ENCODE peak calls at places on chromosomes 11 and 22, in nine cellular contexts. One of them, this sample, is unnamed.

GRCh38 chr11:110077866-110078325 is 15.3 kb upstream of the ZC3H12C start:
- DNase-seq in GM20000: peak
- DNase-seq in GM12878: peak
- DNase-seq in activated CD4-positive, alpha-beta T cell treated with anti-CD3 and anti-CD28 coated beads, Interleukin-2, amount 50 U/mL, for 48 hours: peak
- DNase-seq in iris pigment epithelial cell: peak
- DNase-seq in CD14-positive monocyte: no peak
- DNase-seq in stimulated activated CD8-positive, alpha-beta memory T cell treated with anti-CD3 and anti-CD28 coated beads, Interleukin-15, amount 100 ng/mL, for 1 hour: no peak
- DNase-seq in frontal cortex: no peak
- DNase-seq in activated naive CD8-positive, alpha-beta T cell treated with anti-CD3 and anti-CD28 coated beads, Interleukin-2, amount 50 U/mL, for 24 hours: peak
- DNase-seq in this sample: peak

GRCh38 chr11:11748706-11749365 is 92.9 kb upstream of the USP47 start:
- DNase-seq in iris pigment epithelial cell: peak
- DNase-seq in CD14-positive monocyte: no peak
- DNase-seq in activated CD4-positive, alpha-beta T cell treated with anti-CD3 and anti-CD28 coated beads, Interleukin-2, amount 50 U/mL, for 48 hours: no peak
- DNase-seq in stimulated activated CD8-positive, alpha-beta memory T cell treated with anti-CD3 and anti-CD28 coated beads, Interleukin-15, amount 100 ng/mL, for 1 hour: no peak
- DNase-seq in frontal cortex: no peak
- DNase-seq in activated naive CD8-positive, alpha-beta T cell treated with anti-CD3 and anti-CD28 coated beads, Interleukin-2, amount 50 U/mL, for 24 hours: no peak
- DNase-seq in GM20000: no peak
- DNase-seq in GM12878: no peak
- DNase-seq in this sample: peak

GRCh38 chr22:50220603-50221409 is 20.0 kb downstream of the SELENOO start:
- DNase-seq in GM20000: no peak
- DNase-seq in activated naive CD8-positive, alpha-beta T cell treated with anti-CD3 and anti-CD28 coated beads, Interleukin-2, amount 50 U/mL, for 24 hours: no peak
- DNase-seq in stimulated activated CD8-positive, alpha-beta memory T cell treated with anti-CD3 and anti-CD28 coated beads, Interleukin-15, amount 100 ng/mL, for 1 hour: no peak
- DNase-seq in iris pigment epithelial cell: no peak
- DNase-seq in frontal cortex: no peak
- DNase-seq in CD14-positive monocyte: no peak
- DNase-seq in GM12878: no peak
- DNase-seq in activated CD4-positive, alpha-beta T cell treated with anti-CD3 and anti-CD28 coated beads, Interleukin-2, amount 50 U/mL, for 48 hours: no peak
- DNase-seq in this sample: no peak

GRCh38 chr11:73315288-73316020 is 7.4 kb downstream of the ARHGEF17 start:
- DNase-seq in frontal cortex: no peak
- DNase-seq in GM20000: no peak
- DNase-seq in activated CD4-positive, alpha-beta T cell treated with anti-CD3 and anti-CD28 coated beads, Interleukin-2, amount 50 U/mL, for 48 hours: no peak
- DNase-seq in iris pigment epithelial cell: no peak
- DNase-seq in activated naive CD8-positive, alpha-beta T cell treated with anti-CD3 and anti-CD28 coated beads, Interleukin-2, amount 50 U/mL, for 24 hours: no peak
- DNase-seq in stimulated activated CD8-positive, alpha-beta memory T cell treated with anti-CD3 and anti-CD28 coated beads, Interleukin-15, amount 100 ng/mL, for 1 hour: no peak
- DNase-seq in GM12878: no peak
- DNase-seq in CD14-positive monocyte: no peak
- DNase-seq in this sample: no peak

GRCh38 chr11:119798656-119799055 is 69.7 kb upstream of the NECTIN1 start:
- DNase-seq in GM12878: no peak
- DNase-seq in stimulated activated CD8-positive, alpha-beta memory T cell treated with anti-CD3 and anti-CD28 coated beads, Interleukin-15, amount 100 ng/mL, for 1 hour: no peak
- DNase-seq in activated naive CD8-positive, alpha-beta T cell treated with anti-CD3 and anti-CD28 coated beads, Interleukin-2, amount 50 U/mL, for 24 hours: no peak
- DNase-seq in CD14-positive monocyte: no peak
- DNase-seq in frontal cortex: no peak
- DNase-seq in activated CD4-positive, alpha-beta T cell treated with anti-CD3 and anti-CD28 coated beads, Interleukin-2, amount 50 U/mL, for 48 hours: no peak
- DNase-seq in GM20000: no peak
- DNase-seq in iris pigment epithelial cell: no peak
- DNase-seq in this sample: no peak

GRCh38 chr11:57668467-57668890 is 565 bp downstream of the ZDHHC5 start:
- DNase-seq in iris pigment epithelial cell: no peak
- DNase-seq in stimulated activated CD8-positive, alpha-beta memory T cell treated with anti-CD3 and anti-CD28 coated beads, Interleukin-15, amount 100 ng/mL, for 1 hour: no peak
- DNase-seq in activated naive CD8-positive, alpha-beta T cell treated with anti-CD3 and anti-CD28 coated beads, Interleukin-2, amount 50 U/mL, for 24 hours: peak
- DNase-seq in frontal cortex: no peak
- DNase-seq in activated CD4-positive, alpha-beta T cell treated with anti-CD3 and anti-CD28 coated beads, Interleukin-2, amount 50 U/mL, for 48 hours: no peak
- DNase-seq in GM20000: no peak
- DNase-seq in GM12878: no peak
- DNase-seq in CD14-positive monocyte: no peak
- DNase-seq in this sample: peak

GRCh38 chr11:2194877-2195755 is 23.5 kb upstream of the TH start:
- DNase-seq in GM20000: peak
- DNase-seq in frontal cortex: no peak
- DNase-seq in CD14-positive monocyte: no peak
- DNase-seq in activated naive CD8-positive, alpha-beta T cell treated with anti-CD3 and anti-CD28 coated beads, Interleukin-2, amount 50 U/mL, for 24 hours: peak
- DNase-seq in activated CD4-positive, alpha-beta T cell treated with anti-CD3 and anti-CD28 coated beads, Interleukin-2, amount 50 U/mL, for 48 hours: peak
- DNase-seq in iris pigment epithelial cell: peak
- DNase-seq in GM12878: no peak
- DNase-seq in stimulated activated CD8-positive, alpha-beta memory T cell treated with anti-CD3 and anti-CD28 coated beads, Interleukin-15, amount 100 ng/mL, for 1 hour: peak
- DNase-seq in this sample: peak

GRCh38 chr11:103587951-103588788 is 448.3 kb upstream of the DDI1 start:
- DNase-seq in iris pigment epithelial cell: peak
- DNase-seq in GM12878: no peak
- DNase-seq in stimulated activated CD8-positive, alpha-beta memory T cell treated with anti-CD3 and anti-CD28 coated beads, Interleukin-15, amount 100 ng/mL, for 1 hour: no peak
- DNase-seq in activated CD4-positive, alpha-beta T cell treated with anti-CD3 and anti-CD28 coated beads, Interleukin-2, amount 50 U/mL, for 48 hours: no peak
- DNase-seq in GM20000: no peak
- DNase-seq in CD14-positive monocyte: no peak
- DNase-seq in frontal cortex: no peak
- DNase-seq in activated naive CD8-positive, alpha-beta T cell treated with anti-CD3 and anti-CD28 coated beads, Interleukin-2, amount 50 U/mL, for 24 hours: no peak
- DNase-seq in this sample: peak

GRCh38 chr11:8671242-8671641 is 11.2 kb downstream of the TRIM66 start:
- DNase-seq in CD14-positive monocyte: no peak
- DNase-seq in stimulated activated CD8-positive, alpha-beta memory T cell treated with anti-CD3 and anti-CD28 coated beads, Interleukin-15, amount 100 ng/mL, for 1 hour: no peak
- DNase-seq in GM20000: no peak
- DNase-seq in activated CD4-positive, alpha-beta T cell treated with anti-CD3 and anti-CD28 coated beads, Interleukin-2, amount 50 U/mL, for 48 hours: no peak
- DNase-seq in GM12878: no peak
- DNase-seq in iris pigment epithelial cell: peak
- DNase-seq in activated naive CD8-positive, alpha-beta T cell treated with anti-CD3 and anti-CD28 coated beads, Interleukin-2, amount 50 U/mL, for 24 hours: no peak
- DNase-seq in frontal cortex: peak
- DNase-seq in this sample: peak

GRCh38 chr11:6608726-6609501 is 3.1 kb downstream of the TAF10 start:
- DNase-seq in CD14-positive monocyte: no peak
- DNase-seq in activated naive CD8-positive, alpha-beta T cell treated with anti-CD3 and anti-CD28 coated beads, Interleukin-2, amount 50 U/mL, for 24 hours: no peak
- DNase-seq in activated CD4-positive, alpha-beta T cell treated with anti-CD3 and anti-CD28 coated beads, Interleukin-2, amount 50 U/mL, for 48 hours: no peak
- DNase-seq in frontal cortex: no peak
- DNase-seq in GM12878: no peak
- DNase-seq in iris pigment epithelial cell: no peak
- DNase-seq in GM20000: no peak
- DNase-seq in stimulated activated CD8-positive, alpha-beta memory T cell treated with anti-CD3 and anti-CD28 coated beads, Interleukin-15, amount 100 ng/mL, for 1 hour: no peak
- DNase-seq in this sample: no peak

GRCh38 chr11:108693852-108694251 is 29.0 kb downstream of the DDX10 start:
- DNase-seq in GM20000: no peak
- DNase-seq in activated CD4-positive, alpha-beta T cell treated with anti-CD3 and anti-CD28 coated beads, Interleukin-2, amount 50 U/mL, for 48 hours: no peak
- DNase-seq in iris pigment epithelial cell: peak
- DNase-seq in activated naive CD8-positive, alpha-beta T cell treated with anti-CD3 and anti-CD28 coated beads, Interleukin-2, amount 50 U/mL, for 24 hours: no peak
- DNase-seq in GM12878: no peak
- DNase-seq in CD14-positive monocyte: no peak
- DNase-seq in frontal cortex: no peak
- DNase-seq in stimulated activated CD8-positive, alpha-beta memory T cell treated with anti-CD3 and anti-CD28 coated beads, Interleukin-15, amount 100 ng/mL, for 1 hour: no peak
- DNase-seq in this sample: peak

GRCh38 chr11:102632026-102632425 is 6.9 kb upstream of the MMP20 start:
- DNase-seq in GM12878: no peak
- DNase-seq in iris pigment epithelial cell: no peak
- DNase-seq in activated naive CD8-positive, alpha-beta T cell treated with anti-CD3 and anti-CD28 coated beads, Interleukin-2, amount 50 U/mL, for 24 hours: no peak
- DNase-seq in frontal cortex: no peak
- DNase-seq in stimulated activated CD8-positive, alpha-beta memory T cell treated with anti-CD3 and anti-CD28 coated beads, Interleukin-15, amount 100 ng/mL, for 1 hour: no peak
- DNase-seq in CD14-positive monocyte: no peak
- DNase-seq in activated CD4-positive, alpha-beta T cell treated with anti-CD3 and anti-CD28 coated beads, Interleukin-2, amount 50 U/mL, for 48 hours: no peak
- DNase-seq in GM20000: no peak
- DNase-seq in this sample: no peak

GRCh38 chr11:75562048-75562835 is at the start of gene SERPINH1:
- DNase-seq in activated naive CD8-positive, alpha-beta T cell treated with anti-CD3 and anti-CD28 coated beads, Interleukin-2, amount 50 U/mL, for 24 hours: peak
- DNase-seq in iris pigment epithelial cell: peak
- DNase-seq in frontal cortex: peak
- DNase-seq in GM12878: peak
- DNase-seq in GM20000: peak
- DNase-seq in activated CD4-positive, alpha-beta T cell treated with anti-CD3 and anti-CD28 coated beads, Interleukin-2, amount 50 U/mL, for 48 hours: peak
- DNase-seq in stimulated activated CD8-positive, alpha-beta memory T cell treated with anti-CD3 and anti-CD28 coated beads, Interleukin-15, amount 100 ng/mL, for 1 hour: no peak
- DNase-seq in CD14-positive monocyte: peak
- DNase-seq in this sample: peak

GRCh38 chr11:74697722-74698121 is 33.5 kb downstream of the CHRDL2 start:
- DNase-seq in frontal cortex: no peak
- DNase-seq in activated naive CD8-positive, alpha-beta T cell treated with anti-CD3 and anti-CD28 coated beads, Interleukin-2, amount 50 U/mL, for 24 hours: no peak
- DNase-seq in CD14-positive monocyte: no peak
- DNase-seq in GM20000: no peak
- DNase-seq in GM12878: no peak
- DNase-seq in stimulated activated CD8-positive, alpha-beta memory T cell treated with anti-CD3 and anti-CD28 coated beads, Interleukin-15, amount 100 ng/mL, for 1 hour: no peak
- DNase-seq in iris pigment epithelial cell: no peak
- DNase-seq in activated CD4-positive, alpha-beta T cell treated with anti-CD3 and anti-CD28 coated beads, Interleukin-2, amount 50 U/mL, for 48 hours: no peak
- DNase-seq in this sample: no peak

GRCh38 chr22:37904572-37905533 is 1.2 kb upstream of the MICALL1 start:
- DNase-seq in GM20000: no peak
- DNase-seq in CD14-positive monocyte: peak
- DNase-seq in stimulated activated CD8-positive, alpha-beta memory T cell treated with anti-CD3 and anti-CD28 coated beads, Interleukin-15, amount 100 ng/mL, for 1 hour: no peak
- DNase-seq in activated CD4-positive, alpha-beta T cell treated with anti-CD3 and anti-CD28 coated beads, Interleukin-2, amount 50 U/mL, for 48 hours: peak
- DNase-seq in iris pigment epithelial cell: peak
- DNase-seq in activated naive CD8-positive, alpha-beta T cell treated with anti-CD3 and anti-CD28 coated beads, Interleukin-2, amount 50 U/mL, for 24 hours: peak
- DNase-seq in GM12878: no peak
- DNase-seq in frontal cortex: peak
- DNase-seq in this sample: peak

This sample was measured in epithelial cell of esophagus.